ENCODE peak calls at places on chromosomes 6 and 20, in four cellular contexts. J is AG09319, I is pancreas, Q is OCI-LY7. B is an unnamed sample.

GRCh38 chr6:5995705-5996686 is 10.7 kb downstream of the NRN1 start:
- DNase-seq in Q (no peak), I (peak), J (no peak), B (no peak)

GRCh38 chr20:4808872-4809271 is 87.2 kb downstream of the PRND start:
- DNase-seq in J (no peak), Q (no peak), I (no peak), B (no peak)

GRCh38 chr6:146948790-146949342 is 255.4 kb upstream of the STXBP5 start:
- DNase-seq in J (no peak), I (no peak), Q (no peak), B (no peak)

GRCh38 chr20:56202493-56203077 is 45.9 kb upstream of the MC3R start:
- DNase-seq in Q (peak), J (no peak), I (no peak), B (peak)

GRCh38 chr20:11454966-11455799 is 462.5 kb upstream of the BTBD3 start:
- DNase-seq in I (no peak), Q (no peak), J (no peak), B (peak)

GRCh38 chr20:24148372-24148771 is 159.8 kb upstream of the GGTLC1 start:
- DNase-seq in J (no peak), I (no peak), Q (peak), B (no peak)

GRCh38 chr6:144659202-144659731 is 374.1 kb downstream of the UTRN start:
- DNase-seq in I (no peak), Q (no peak), J (no peak), B (peak)

GRCh38 chr6:156842598-156843250 is 65.5 kb downstream of the ARID1B start:
- DNase-seq in Q (no peak), I (no peak), J (no peak), B (no peak)

GRCh38 chr6:42404494-42404893 is 47.2 kb downstream of the TRERF1 start:
- DNase-seq in Q (no peak), I (no peak), J (peak), B (peak)

GRCh38 chr20:59232618-59233017 is 67.8 kb upstream of the EDN3 start:
- DNase-seq in J (no peak), Q (no peak), I (no peak), B (no peak)

GRCh38 chr20:24956001-24956761 is 7.1 kb downstream of the CST7 start:
- DNase-seq in I (peak), Q (no peak), J (no peak), B (no peak)

GRCh38 chr20:2244993-2245392 is 50.8 kb upstream of the TGM3 start:
- DNase-seq in J (no peak), Q (no peak), I (no peak), B (no peak)

GRCh38 chr6:88760091-88760490 is 203.3 kb downstream of the RNGTT start:
- DNase-seq in Q (no peak), I (no peak), J (no peak), B (no peak)

GRCh38 chr6:88763160-88763559 is 200.3 kb downstream of the RNGTT start:
- DNase-seq in Q (peak), J (no peak), I (no peak), B (no peak)

DNA sequence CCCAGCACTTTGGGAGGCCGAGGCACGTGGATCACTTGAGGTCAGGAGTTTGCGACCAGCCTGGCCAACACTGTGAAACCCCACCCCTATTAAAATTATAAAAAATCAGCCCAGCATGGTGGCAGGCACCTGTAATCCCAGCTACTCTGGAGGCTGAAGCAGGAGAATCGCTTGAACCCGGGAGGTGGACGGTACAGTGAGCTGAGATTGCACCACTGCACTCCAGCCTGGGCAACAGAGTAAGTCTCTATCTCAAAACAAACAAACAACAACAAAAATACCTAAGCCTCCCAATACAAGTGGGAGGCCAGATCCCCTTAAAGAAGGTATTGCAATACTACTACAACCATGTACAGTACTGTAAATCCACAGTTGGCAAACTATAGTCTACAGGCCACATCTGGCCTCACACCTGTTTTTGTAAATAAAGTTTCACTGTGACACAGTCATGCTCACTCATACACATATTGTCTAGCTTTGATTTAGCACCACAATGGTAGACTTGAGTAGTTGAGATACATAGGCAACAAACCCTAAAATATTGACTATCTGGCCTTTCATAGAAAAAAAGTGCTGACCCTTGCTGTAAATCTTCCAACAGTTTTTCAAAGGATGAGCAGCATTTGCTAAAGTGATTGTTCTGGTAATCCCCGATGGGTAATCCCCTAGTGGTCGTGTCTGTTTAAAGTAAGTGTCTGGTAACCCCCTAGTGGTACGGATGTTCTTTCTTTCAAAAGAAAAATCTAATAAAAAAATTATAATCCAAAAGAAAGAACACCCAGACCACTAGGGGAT is 202.0 kb downstream of the RNGTT start:
- DNase-seq in J (no peak), Q (peak), I (peak), B (no peak)
- TF ChIP-seq CTCF in J (no peak), Q (peak), I (no peak), B (no peak)

GRCh38 chr6:105389543-105389942 is 13.3 kb downstream of the PREP start:
- DNase-seq in J (no peak), I (no peak), Q (no peak), B (no peak)
- TF ChIP-seq CTCF in J (no peak), I (no peak), Q (no peak), B (no peak)

GRCh38 chr6:63759605-63760004 is 124.0 kb downstream of the PHF3 start:
- DNase-seq in J (no peak), Q (no peak), I (no peak), B (no peak)
- TF ChIP-seq CTCF in J (no peak), Q (no peak), I (no peak), B (no peak)

DNA sequence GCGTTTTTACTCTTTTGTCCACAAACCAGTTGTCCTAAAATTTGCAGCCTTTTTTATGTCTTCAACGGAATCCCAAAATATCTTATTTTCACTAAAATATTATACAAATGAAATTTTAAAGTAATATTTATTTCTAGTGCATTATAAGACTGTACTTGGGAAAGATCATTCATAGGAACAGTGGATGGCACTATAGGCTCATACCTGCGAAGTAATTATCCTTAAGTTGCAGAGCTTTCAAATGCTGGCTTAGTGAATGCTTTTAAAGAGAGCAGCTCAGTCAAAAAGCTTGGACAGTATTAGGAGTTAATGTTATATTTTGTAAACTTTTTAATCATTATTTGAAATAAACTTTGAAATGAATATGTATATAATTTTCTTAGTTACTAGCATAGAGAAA is 254.9 kb downstream of the CDKAL1 start:
- DNase-seq in I (no peak), J (peak), Q (no peak), B (no peak)
- TF ChIP-seq CTCF in I (no peak), J (peak), Q (no peak), B (no peak)

DNA sequence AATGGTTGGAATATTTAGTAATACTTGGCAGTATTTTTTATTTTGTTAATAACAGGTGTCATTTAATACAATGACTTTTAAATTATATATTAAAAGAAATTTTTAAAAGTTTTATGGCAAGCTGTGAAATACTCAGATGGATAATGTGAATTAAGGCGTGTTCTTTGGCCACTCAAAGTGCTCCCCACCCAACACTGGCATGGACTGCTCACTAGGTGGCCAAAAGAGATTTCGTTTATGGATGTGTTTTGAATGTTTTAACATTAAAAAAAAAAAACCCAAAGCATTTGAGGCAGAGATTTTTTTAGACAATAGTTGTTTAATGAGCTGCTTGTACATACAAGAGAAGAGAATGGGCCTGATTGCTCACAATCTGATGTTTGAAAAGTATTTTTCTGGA is 86.5 kb downstream of the QKI start:
- DNase-seq in I (no peak), J (no peak), Q (no peak), B (no peak)
- TF ChIP-seq CTCF in I (no peak), J (no peak), Q (no peak), B (no peak)

GRCh38 chr6:89970072-89970471 is 75.8 kb downstream of the GJA10 start:
- DNase-seq in I (no peak), J (no peak), Q (no peak), B (no peak)

GRCh38 chr6:89966913-89967312 is 72.6 kb downstream of the GJA10 start:
- DNase-seq in J (no peak), Q (no peak), I (no peak), B (no peak)

GRCh38 chr6:89963391-89963790 is 69.1 kb downstream of the GJA10 start:
- DNase-seq in Q (no peak), J (no peak), I (no peak), B (no peak)

GRCh38 chr6:89965441-89966249 is 71.4 kb downstream of the GJA10 start:
- DNase-seq in Q (no peak), I (no peak), J (no peak), B (no peak)

DNA sequence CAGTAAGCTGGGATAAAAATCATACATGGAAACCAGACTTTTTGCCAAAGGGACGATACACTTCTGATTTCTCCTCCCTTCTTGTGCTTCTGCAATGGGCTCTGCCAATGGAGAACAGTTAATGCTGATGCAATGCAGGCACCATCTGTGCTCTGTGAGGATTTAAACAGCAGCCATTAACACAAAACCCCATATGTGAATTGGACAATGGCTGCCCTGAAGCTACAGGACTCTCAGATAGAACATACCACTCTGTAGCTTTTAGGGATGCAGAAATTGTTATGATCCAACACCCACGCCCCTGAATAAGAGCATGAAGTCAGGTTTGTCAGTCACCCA is 72.0 kb downstream of the GJA10 start:
- DNase-seq in J (no peak), Q (no peak), I (no peak), B (no peak)
- TF ChIP-seq CTCF in J (no peak), Q (no peak), I (no peak), B (no peak)

DNA sequence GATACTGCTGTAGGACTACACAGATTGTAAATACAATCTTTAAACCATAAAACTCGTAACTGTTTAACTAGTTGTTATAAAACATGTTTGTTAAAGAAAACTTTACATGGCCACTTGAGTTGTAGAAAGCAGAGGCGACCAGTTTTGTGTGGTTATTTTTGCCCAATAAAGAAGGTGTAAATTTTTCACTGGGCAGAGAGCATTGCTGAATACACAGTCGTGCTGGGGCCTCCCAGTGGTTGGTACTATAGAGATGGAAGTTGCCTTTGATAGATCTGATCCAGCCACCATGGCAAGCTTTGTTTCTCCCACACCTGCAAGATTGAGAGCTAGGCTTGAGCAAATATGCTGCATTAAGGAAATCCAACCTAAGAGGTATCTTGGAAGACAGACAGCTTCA is 34.0 kb upstream of the YWHAB start:
- DNase-seq in J (no peak), I (no peak), Q (no peak), B (no peak)
- TF ChIP-seq CTCF in J (no peak), I (no peak), Q (no peak), B (no peak)

GRCh38 chr6:111027219-111027618 is 45.4 kb downstream of the RPF2 start:
- DNase-seq in J (no peak), Q (no peak), I (no peak), B (no peak)
- TF ChIP-seq CTCF in J (no peak), Q (peak), I (no peak), B (no peak)

DNA sequence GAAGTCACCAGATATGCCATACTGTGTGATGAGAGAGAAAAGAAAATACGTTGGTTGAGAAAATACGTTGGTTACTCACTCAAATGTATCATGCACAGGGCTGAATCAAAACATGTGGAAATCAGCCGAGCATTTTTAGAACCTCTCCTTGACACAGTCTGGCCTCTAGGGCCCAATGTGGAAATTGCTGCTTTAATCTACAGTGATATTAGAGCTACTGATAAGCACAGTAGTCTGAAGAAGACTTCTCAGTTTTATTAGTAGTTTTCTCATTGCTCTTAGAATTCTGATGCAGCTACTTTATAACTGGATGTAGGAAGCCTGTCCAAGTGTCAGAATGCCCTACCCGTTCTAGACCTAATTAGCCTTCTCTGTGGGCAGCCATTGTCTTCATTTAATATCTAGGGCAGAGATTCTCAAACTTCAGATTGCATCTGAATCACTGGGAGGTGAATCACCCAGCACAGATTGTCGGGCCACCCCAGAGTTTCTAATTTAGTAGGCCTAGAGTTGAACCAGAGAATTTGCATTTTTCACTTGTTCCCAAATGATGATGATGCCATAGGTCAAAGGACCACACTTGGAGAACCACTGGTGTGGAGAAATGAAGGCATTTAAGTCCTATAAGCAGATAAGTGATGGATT is 229.1 kb downstream of the PLCB1 start:
- DNase-seq in I (no peak), Q (peak), J (no peak), B (no peak)
- TF ChIP-seq CTCF in I (no peak), Q (peak), J (no peak), B (no peak)